ENCODE peak calls at places on chromosomes 5 and 9, in four cellular contexts. E is activated CD4-positive, alpha-beta T cell treated with anti-CD3 and anti-CD28 coated beads for 1 hour; V is T-helper 2 cell treated with Interferon-gamma antibody and Interleukin-4, amounts not matched to agents 5 μg/mL and 100 μg/mL, for 36 hours; L is caudate nucleus. Y is an unnamed sample.

GRCh38 chr9:88388203-88388885 is at the start of gene SPIN1:
- DNase-seq in E (peak; percentile 80), L (peak; percentile 49), V (peak; percentile 84), Y (peak; percentile 62)

GRCh38 chr5:88594441-88594840 is 288.5 kb downstream of the MEF2C start:
- DNase-seq in L (no peak), E (no peak), V (no peak), Y (no peak)

GRCh38 chr9:114467226-114467750 is 38.0 kb downstream of the WHRN start:
- DNase-seq in V (no peak), L (no peak), E (no peak), Y (no peak)

GRCh38 chr5:142080248-142080647 is 28.3 kb upstream of the NDFIP1 start:
- DNase-seq in L (no peak), V (no peak), E (no peak), Y (no peak)

GRCh38 chr5:125415126-125415525 is 668.7 kb upstream of the ZNF608 start:
- DNase-seq in E (no peak), L (no peak), V (no peak), Y (no peak)

GRCh38 chr9:121026260-121026691 is 23.8 kb downstream of the C5 start:
- DNase-seq in L (no peak), E (no peak), V (no peak), Y (no peak)

GRCh38 chr5:180636403-180637075 is 12.9 kb downstream of the FLT4 start:
- DNase-seq in V (no peak), L (no peak), E (no peak), Y (peak; percentile 35)

GRCh38 chr9:131525643-131526565 is 5.2 kb downstream of the UCK1 start:
- DNase-seq in L (no peak), E (no peak), V (no peak), Y (no peak)

GRCh38 chr5:154421868-154422267 is 23.9 kb upstream of the SAP30L start:
- DNase-seq in V (no peak), L (no peak), E (no peak), Y (peak; percentile 14)